ENCODE peak calls at places on chromosomes 13 and 19, in nine cellular contexts. F, C, O, U, X, N, J, E and A are unnamed samples.

GRCh38 chr13:96996886-96997285 is 2.6 kb upstream of the OXGR1 start:
- DNase-seq in J (no peak), F (no peak), E (no peak), N (no peak), C (no peak), U (no peak), X (no peak), O (no peak), A (no peak)

GRCh38 chr19:33684550-33685303 is 63.0 kb downstream of the CHST8 start:
- DNase-seq in N (no peak), O (no peak), J (no peak), E (no peak), U (no peak), X (no peak), C (no peak), F (no peak), A (no peak)

GRCh38 chr13:27338816-27339215 is 68.2 kb downstream of the RASL11A start:
- DNase-seq in O (no peak), J (no peak), E (no peak), X (peak; percentile 25), N (no peak), U (no peak), F (no peak), C (no peak), A (no peak)

GRCh38 chr13:88761145-88761544 is 1090.0 kb downstream of the SLITRK5 start:
- DNase-seq in X (no peak), O (no peak), F (no peak), U (no peak), E (no peak), C (no peak), J (no peak), N (no peak), A (no peak)

GRCh38 chr19:39946532-39946931 is 12.1 kb upstream of the FCGBP start:
- DNase-seq in F (no peak), X (no peak), C (no peak), E (no peak), J (no peak), O (no peak), U (no peak), N (no peak), A (no peak)

GRCh38 chr13:102825921-102826706 is 19.7 kb upstream of the ERCC5 start:
- DNase-seq in X (no peak), F (peak; percentile 71), O (no peak), U (no peak), J (no peak), E (no peak), N (peak; percentile 5), C (no peak), A (peak; percentile 88)

GRCh38 chr13:87498681-87499080 is 172.5 kb upstream of the SLITRK5 start:
- DNase-seq in U (no peak), F (no peak), O (no peak), J (no peak), N (peak; percentile 1), X (peak; percentile 70), C (no peak), E (no peak), A (no peak)

GRCh38 chr13:102392810-102393209 is 9.0 kb downstream of the FGF14 start:
- DNase-seq in E (no peak), X (no peak), O (no peak), N (no peak), U (no peak), F (no peak), C (no peak), J (no peak), A (no peak)

GRCh38 chr13:21032656-21033055 is 28.7 kb downstream of the LATS2 start:
- DNase-seq in N (no peak), U (no peak), F (no peak), J (no peak), E (no peak), X (no peak), C (no peak), O (no peak), A (no peak)

GRCh38 chr19:18507727-18508440 is 14.0 kb downstream of the ELL start:
- DNase-seq in J (no peak), C (no peak), N (no peak), X (no peak), F (no peak), U (no peak), E (no peak), O (no peak), A (no peak)

GRCh38 chr19:2207991-2208860 is 27.9 kb downstream of the PLEKHJ1 start:
- DNase-seq in U (peak; percentile 31), X (peak; percentile 12), N (no peak), C (no peak), J (peak; percentile 63), O (no peak), E (no peak), F (no peak), A (peak; percentile 75)

GRCh38 chr13:42985312-42986175 is 6.5 kb downstream of the EPSTI1 start:
- DNase-seq in C (no peak), F (no peak), O (no peak), E (no peak), N (peak; percentile 46), X (no peak), J (no peak), U (no peak), A (no peak)

GRCh38 chr19:35204799-35205732 is 23.5 kb downstream of the FAM187B start:
- DNase-seq in U (no peak), X (no peak), C (no peak), O (no peak), N (no peak), E (no peak), F (no peak), J (peak; percentile 36), A (no peak)

GRCh38 chr13:36370108-36370429 is 23.9 kb upstream of the SPART start:
- DNase-seq in O (no peak), U (no peak), X (no peak), N (no peak), C (peak; percentile 77), J (no peak), E (no peak), F (no peak), A (no peak)

GRCh38 chr19:6233051-6233826 is 46.5 kb downstream of the MLLT1 start:
- DNase-seq in U (no peak), E (no peak), N (no peak), C (no peak), F (no peak), X (no peak), O (no peak), J (no peak), A (no peak)

GRCh38 chr19:15253076-15253475 is 20.8 kb upstream of the EPHX3 start:
- DNase-seq in E (no peak), O (no peak), N (no peak), J (no peak), C (no peak), F (no peak), X (no peak), U (no peak), A (no peak)

GRCh38 chr19:29966594-29967249 is 24.7 kb downstream of the URI1 start:
- DNase-seq in N (no peak), X (peak; percentile 15), U (no peak), J (no peak), F (no peak), O (no peak), C (no peak), E (no peak), A (no peak)

GRCh38 chr19:13212759-13213330 is 62.6 kb downstream of the IER2 start:
- DNase-seq in F (no peak), J (peak; percentile 83), X (peak; percentile 50), U (peak; percentile 54), O (peak; percentile 73), E (peak; percentile 66), C (peak; percentile 12), N (peak; percentile 60), A (no peak)

GRCh38 chr19:49362926-49363264 is 679 bp upstream of the TEAD2 start:
- DNase-seq in C (no peak), E (no peak), F (no peak), X (peak; percentile 51), N (no peak), U (no peak), O (no peak), J (no peak), A (no peak)

GRCh38 chr19:54192972-54193371 is 1.9 kb downstream of the TSEN34 start:
- DNase-seq in F (no peak), C (no peak), J (no peak), N (no peak), O (no peak), U (no peak), E (no peak), X (no peak), A (no peak)

GRCh38 chr19:38213911-38214625 is 10.0 kb downstream of the DPF1 start:
- DNase-seq in F (no peak), X (no peak), C (peak; percentile 34), O (peak; percentile 52), N (peak; percentile 72), J (peak; percentile 82), U (peak; percentile 48), E (no peak), A (no peak)

GRCh38 chr13:86201477-86201876 is 402.3 kb upstream of the SLITRK6 start:
- DNase-seq in U (no peak), O (no peak), E (no peak), N (no peak), X (no peak), J (no peak), F (no peak), C (no peak), A (no peak)

GRCh38 chr19:3079578-3079977 is 14.6 kb upstream of the GNA11 start:
- DNase-seq in N (no peak), O (no peak), E (no peak), F (no peak), X (no peak), U (no peak), C (no peak), J (no peak), A (no peak)

GRCh38 chr13:42035905-42036521 is 12.4 kb upstream of the DGKH start:
- DNase-seq in J (no peak), U (no peak), N (no peak), X (no peak), F (no peak), E (no peak), C (no peak), O (no peak), A (no peak)

GRCh38 chr13:90686438-90686837 is 661.0 kb upstream of the MIR17HG start:
- DNase-seq in C (no peak), U (no peak), J (no peak), F (peak; percentile 4), N (peak; percentile 1), O (no peak), E (no peak), X (no peak), A (peak; percentile 62)

GRCh38 chr13:111361046-111361872 is 40.8 kb downstream of the TEX29 start:
- DNase-seq in C (no peak), N (no peak), X (no peak), J (no peak), U (no peak), E (no peak), F (no peak), O (no peak), A (no peak)

GRCh38 chr13:33730147-33730546 is 87.8 kb upstream of the RFC3 start:
- DNase-seq in O (no peak), U (no peak), X (no peak), F (no peak), E (no peak), N (no peak), C (no peak), J (no peak), A (no peak)

GRCh38 chr19:6692027-6692426 is 22.1 kb upstream of the TNFSF14 start:
- DNase-seq in J (no peak), C (no peak), E (no peak), U (no peak), O (no peak), X (no peak), F (no peak), N (no peak), A (no peak)

GRCh38 chr19:8334458-8335342 is 8.4 kb downstream of the KANK3 start:
- DNase-seq in N (peak; percentile 83), F (no peak), X (peak; percentile 72), C (no peak), J (peak; percentile 60), E (no peak), O (no peak), U (no peak), A (no peak)

GRCh38 chr19:33796164-33797100 is at the start of gene KCTD15:
- DNase-seq in F (no peak), O (no peak), C (peak; percentile 24), N (peak; percentile 37), E (no peak), U (no peak), J (no peak), X (peak; percentile 74), A (no peak)

GRCh38 chr19:34804115-34804514 is 31.1 kb upstream of the ZNF599 start:
- DNase-seq in O (no peak), J (no peak), F (no peak), C (no peak), X (no peak), E (no peak), N (no peak), U (no peak), A (no peak)